ENCODE peak calls at places on chromosomes 1 and 21, in four cellular contexts. One of them, this sample, is unnamed.
A peak's percentile ranks its signal among the peaks of the same experiment; 100 is the strongest.

GRCh38 chr1:173903827-173904226 is 13.3 kb downstream of the SERPINC1 start:
- DNase-seq in activated T-cell treated with anti-CD3 and anti-CD28 coated beads for 1 hour: no peak
- DNase-seq in AG10803: no peak
- DNase-seq in psoas muscle: no peak
- DNase-seq in this sample: no peak

GRCh38 chr1:46605242-46605641 is 1.2 kb upstream of the MKNK1 start:
- DNase-seq in AG10803: no peak
- DNase-seq in psoas muscle: no peak
- DNase-seq in activated T-cell treated with anti-CD3 and anti-CD28 coated beads for 1 hour: no peak
- DNase-seq in this sample: no peak

GRCh38 chr1:75711846-75712245 is 12.7 kb upstream of the ACADM start:
- DNase-seq in AG10803: no peak
- DNase-seq in psoas muscle: no peak
- DNase-seq in activated T-cell treated with anti-CD3 and anti-CD28 coated beads for 1 hour: no peak
- DNase-seq in this sample: no peak

GRCh38 chr1:76942549-76942948 is 75.3 kb downstream of the ST6GALNAC5 start:
- DNase-seq in activated T-cell treated with anti-CD3 and anti-CD28 coated beads for 1 hour: no peak
- DNase-seq in psoas muscle: no peak
- DNase-seq in AG10803: peak; percentile 62
- DNase-seq in this sample: peak; percentile 76

GRCh38 chr1:198627436-198628063 is 11.3 kb upstream of the PTPRC start:
- DNase-seq in AG10803: no peak
- DNase-seq in psoas muscle: no peak
- DNase-seq in activated T-cell treated with anti-CD3 and anti-CD28 coated beads for 1 hour: no peak
- DNase-seq in this sample: no peak

GRCh38 chr21:9837946-9838801 is 683.2 kb upstream of the TPTE start:
- DNase-seq in AG10803: no peak
- DNase-seq in psoas muscle: peak; percentile 21
- DNase-seq in activated T-cell treated with anti-CD3 and anti-CD28 coated beads for 1 hour: no peak
- DNase-seq in this sample: no peak

GRCh38 chr1:37358992-37359391 is 115.4 kb upstream of the ZC3H12A start:
- DNase-seq in psoas muscle: no peak
- DNase-seq in activated T-cell treated with anti-CD3 and anti-CD28 coated beads for 1 hour: no peak
- DNase-seq in AG10803: no peak
- DNase-seq in this sample: no peak

GRCh38 chr21:43716376-43717165 is 2.4 kb upstream of the PDXK start:
- DNase-seq in activated T-cell treated with anti-CD3 and anti-CD28 coated beads for 1 hour: no peak
- DNase-seq in AG10803: peak; percentile 82
- DNase-seq in psoas muscle: no peak
- DNase-seq in this sample: peak; percentile 36

GRCh38 chr1:113998361-113998760 is 19.1 kb downstream of the OLFML3 start:
- DNase-seq in activated T-cell treated with anti-CD3 and anti-CD28 coated beads for 1 hour: no peak
- DNase-seq in psoas muscle: no peak
- DNase-seq in AG10803: peak; percentile 76
- DNase-seq in this sample: peak; percentile 15

GRCh38 chr1:206863266-206863665 is 2.2 kb upstream of the IL20 start:
- DNase-seq in psoas muscle: no peak
- DNase-seq in AG10803: no peak
- DNase-seq in activated T-cell treated with anti-CD3 and anti-CD28 coated beads for 1 hour: no peak
- DNase-seq in this sample: no peak

GRCh38 chr1:174032823-174033222 is 10.7 kb upstream of the RC3H1 start:
- DNase-seq in AG10803: no peak
- DNase-seq in activated T-cell treated with anti-CD3 and anti-CD28 coated beads for 1 hour: no peak
- DNase-seq in psoas muscle: no peak
- DNase-seq in this sample: peak; percentile 80

GRCh38 chr1:244970236-244970652 is 105.9 kb upstream of the HNRNPU start:
- DNase-seq in activated T-cell treated with anti-CD3 and anti-CD28 coated beads for 1 hour: peak; percentile 53
- DNase-seq in AG10803: peak; percentile 78
- DNase-seq in psoas muscle: peak; percentile 82
- DNase-seq in this sample: peak; percentile 54

GRCh38 chr1:224435318-224435763 is 744 bp upstream of the WDR26 start:
- DNase-seq in psoas muscle: no peak
- DNase-seq in AG10803: peak; percentile 84
- DNase-seq in activated T-cell treated with anti-CD3 and anti-CD28 coated beads for 1 hour: no peak
- DNase-seq in this sample: peak; percentile 95

GRCh38 chr21:45371092-45371491 is 33.9 kb upstream of the COL18A1 start:
- DNase-seq in AG10803: no peak
- DNase-seq in psoas muscle: no peak
- DNase-seq in activated T-cell treated with anti-CD3 and anti-CD28 coated beads for 1 hour: no peak
- DNase-seq in this sample: no peak

GRCh38 chr1:215192306-215192705 is 109.8 kb downstream of the KCNK2 start:
- DNase-seq in psoas muscle: no peak
- DNase-seq in AG10803: peak; percentile 86
- DNase-seq in activated T-cell treated with anti-CD3 and anti-CD28 coated beads for 1 hour: no peak
- DNase-seq in this sample: peak; percentile 84

GRCh38 chr1:213519098-213519497 is 468.1 kb downstream of the RPS6KC1 start:
- DNase-seq in psoas muscle: no peak
- DNase-seq in AG10803: no peak
- DNase-seq in activated T-cell treated with anti-CD3 and anti-CD28 coated beads for 1 hour: no peak
- DNase-seq in this sample: no peak